ENCODE peak calls at places on chromosome 13, in six cellular contexts. M is neural crest cell; Q is adipocyte; V is prostate gland; Y is CD8-positive, alpha-beta memory T cell; O is GM13976. T is an unnamed sample.

GRCh38 chr13:103839460-103839859 is 773.2 kb upstream of the SLC10A2 start:
- DNase-seq in M (no peak), Q (no peak), V (no peak), Y (no peak), O (no peak), T (peak)

GRCh38 chr13:25752957-25753540 is 298.8 kb downstream of the SHISA2 start:
- DNase-seq in M (no peak), Q (peak), V (no peak), Y (no peak), O (no peak), T (no peak)

GRCh38 chr13:45086484-45086883 is 33.8 kb upstream of the GTF2F2 start:
- DNase-seq in M (no peak), Q (no peak), V (no peak), Y (no peak), O (no peak), T (no peak)

GRCh38 chr13:43874512-43875092 is 4.9 kb downstream of the CCDC122 start:
- DNase-seq in M (no peak), Q (peak), V (no peak), Y (no peak), O (no peak), T (no peak)

GRCh38 chr13:48437381-48437780 is 24.5 kb upstream of the LPAR6 start:
- DNase-seq in M (no peak), Q (peak), V (no peak), Y (no peak), O (no peak), T (no peak)

GRCh38 chr13:96338030-96338429 is 248.1 kb downstream of the HS6ST3 start:
- DNase-seq in M (no peak), Q (no peak), V (no peak), Y (no peak), O (peak), T (no peak)

GRCh38 chr13:67100723-67101122 is 129.4 kb downstream of the PCDH9 start:
- DNase-seq in M (no peak), Q (no peak), V (no peak), Y (no peak), O (no peak), T (no peak)

GRCh38 chr13:46596501-46596900 is 43.5 kb downstream of the LRCH1 start:
- DNase-seq in M (no peak), Q (no peak), V (no peak), Y (no peak), O (no peak), T (no peak)

GRCh38 chr13:23673354-23673753 is 103.1 kb downstream of the TNFRSF19 start:
- DNase-seq in M (no peak), Q (peak), V (no peak), Y (no peak), O (no peak), T (no peak)

GRCh38 chr13:79485014-79485441 is 4.1 kb downstream of the NDFIP2 start:
- DNase-seq in M (no peak), Q (peak), V (peak), Y (no peak), O (no peak), T (no peak)

GRCh38 chr13:100245099-100245498 is 156.2 kb downstream of the PCCA start:
- DNase-seq in M (no peak), Q (no peak), V (no peak), Y (no peak), O (no peak), T (no peak)

GRCh38 chr13:103640617-103641016 is 574.4 kb upstream of the SLC10A2 start:
- DNase-seq in M (no peak), Q (no peak), V (no peak), Y (no peak), O (no peak), T (no peak)

GRCh38 chr13:41470187-41470586 is 12.8 kb downstream of the RGCC start:
- DNase-seq in M (no peak), Q (no peak), V (no peak), Y (no peak), O (no peak), T (no peak)

GRCh38 chr13:51643882-51644281 is 59.6 kb downstream of the WDFY2 start:
- DNase-seq in M (no peak), Q (peak), V (no peak), Y (no peak), O (no peak), T (no peak)

GRCh38 chr13:79307866-79308298 is 98.2 kb downstream of the RBM26 start:
- DNase-seq in M (no peak), Q (peak), V (no peak), Y (no peak), O (no peak), T (no peak)

GRCh38 chr13:39959497-39959896 is 304.0 kb downstream of the COG6 start:
- DNase-seq in M (no peak), Q (no peak), V (no peak), Y (no peak), O (no peak), T (no peak)

GRCh38 chr13:77390391-77390790 is 63.5 kb upstream of the MYCBP2 start:
- DNase-seq in M (no peak), Q (no peak), V (no peak), Y (no peak), O (no peak), T (no peak)

GRCh38 chr13:93279982-93280381 is 53.4 kb downstream of the GPC6 start:
- DNase-seq in M (no peak), Q (no peak), V (no peak), Y (no peak), O (no peak), T (no peak)

GRCh38 chr13:40333238-40333637 is 333.2 kb downstream of the FOXO1 start:
- DNase-seq in M (no peak), Q (no peak), V (peak), Y (no peak), O (no peak), T (no peak)

GRCh38 chr13:46134961-46135522 is 30.2 kb upstream of the CPB2 start:
- DNase-seq in M (no peak), Q (no peak), V (peak), Y (no peak), O (no peak), T (no peak)

GRCh38 chr13:93788456-93788855 is 561.8 kb downstream of the GPC6 start:
- DNase-seq in M (no peak), Q (no peak), V (no peak), Y (no peak), O (no peak), T (no peak)

GRCh38 chr13:20536992-20537391 is 11.3 kb upstream of the CRYL1 start:
- DNase-seq in M (no peak), Q (no peak), V (no peak), Y (no peak), O (no peak), T (no peak)

GRCh38 chr13:102868366-102868936 is 22.6 kb downstream of the ERCC5 start:
- DNase-seq in M (no peak), Q (no peak), V (no peak), Y (no peak), O (no peak), T (no peak)

GRCh38 chr13:89846890-89847585 is 1500.4 kb upstream of the MIR17HG start:
- DNase-seq in M (no peak), Q (no peak), V (no peak), Y (no peak), O (no peak), T (no peak)

GRCh38 chr13:95509521-95510315 is 42.8 kb upstream of the CLDN10 start:
- DNase-seq in M (no peak), Q (no peak), V (no peak), Y (no peak), O (no peak), T (no peak)

GRCh38 chr13:34265016-34265692 is 447.2 kb downstream of the RFC3 start:
- DNase-seq in M (no peak), Q (no peak), V (no peak), Y (no peak), O (no peak), T (no peak)

GRCh38 chr13:110345701-110346100 is 38.6 kb downstream of the COL4A2 start:
- DNase-seq in M (no peak), Q (no peak), V (no peak), Y (no peak), O (no peak), T (no peak)

GRCh38 chr13:53137777-53138176 is 109.2 kb downstream of the OLFM4 start:
- DNase-seq in M (no peak), Q (peak), V (no peak), Y (no peak), O (no peak), T (no peak)

GRCh38 chr13:46571189-46571901 is 18.4 kb downstream of the LRCH1 start:
- DNase-seq in M (no peak), Q (peak), V (no peak), Y (no peak), O (no peak), T (no peak)

GRCh38 chr13:103663996-103664395 is 597.8 kb upstream of the SLC10A2 start:
- DNase-seq in M (no peak), Q (no peak), V (no peak), Y (no peak), O (no peak), T (no peak)

GRCh38 chr13:34256236-34256635 is 438.3 kb downstream of the RFC3 start:
- DNase-seq in M (no peak), Q (no peak), V (no peak), Y (no peak), O (no peak), T (no peak)

GRCh38 chr13:32471187-32471922 is 43.4 kb upstream of the N4BP2L1 start:
- DNase-seq in M (no peak), Q (peak), V (no peak), Y (no peak), O (no peak), T (no peak)

GRCh38 chr13:75633285-75633684 is 2.8 kb upstream of the LMO7 start:
- DNase-seq in M (no peak), Q (peak), V (no peak), Y (no peak), O (no peak), T (no peak)

GRCh38 chr13:99261040-99261439 is 2.9 kb upstream of the GPR18 start:
- DNase-seq in M (no peak), Q (no peak), V (no peak), Y (no peak), O (no peak), T (no peak)

T was measured in NCI-H1417 treated with DMSO at 0.1 percent for 48 hours.